ENCODE peak calls at places on chromosome 5, in seven cellular contexts. D is natural killer cell treated with Interleukin-12 subunit alpha and Interleukin-12 subunit beta and Interleukin-15 and Interleukin-18, amount 100 ng/mL, for 72 hours; P is progenitor cell of endocrine pancreas; M is right cardiac atrium; G is posterior cingulate gyrus; R is activated CD4-positive, alpha-beta T cell treated with anti-CD3 and anti-CD28 coated beads, Interleukin-2, amount 50 U/mL, for 1 hour; X is cardiac muscle cell. J is an unnamed sample.

GRCh38 chr5:88262116-88262515 is 6.5 kb downstream of the TMEM161B start:
- DNase-seq in D (no peak), P (no peak), M (no peak), G (no peak), R (no peak), X (no peak), J (no peak)

GRCh38 chr5:124263680-124264491 is 482.6 kb downstream of the ZNF608 start:
- DNase-seq in D (no peak), P (no peak), M (no peak), G (peak), R (no peak), X (peak), J (no peak)

GRCh38 chr5:1827410-1828397 is 26.5 kb downstream of the NDUFS6 start:
- DNase-seq in D (peak), P (no peak), M (no peak), G (no peak), R (peak), X (no peak), J (no peak)

GRCh38 chr5:181261320-181262085 is 560 bp upstream of the TRIM52 start:
- DNase-seq in D (peak), P (peak), M (peak), G (peak), R (peak), X (peak), J (peak)

GRCh38 chr5:144566747-144567415 is 396.2 kb downstream of the KCTD16 start:
- DNase-seq in D (no peak), P (no peak), M (no peak), G (no peak), R (no peak), X (no peak), J (no peak)

GRCh38 chr5:139660105-139660915 is 12.2 kb downstream of the CXXC5 start:
- DNase-seq in D (no peak), P (no peak), M (peak), G (peak), R (no peak), X (no peak), J (peak)

GRCh38 chr5:154757647-154758406 is 2.6 kb downstream of the LARP1 start:
- DNase-seq in D (no peak), P (no peak), M (no peak), G (no peak), R (peak), X (no peak), J (no peak)

GRCh38 chr5:6158974-6159863 is 219.1 kb downstream of the MED10 start:
- DNase-seq in D (no peak), P (no peak), M (no peak), G (peak), R (no peak), X (no peak), J (no peak)

GRCh38 chr5:98721231-98721928 is 52.1 kb upstream of the RGMB start:
- DNase-seq in D (no peak), P (no peak), M (no peak), G (no peak), R (no peak), X (no peak), J (no peak)

GRCh38 chr5:179343021-179343781 is 2.1 kb downstream of the ADAMTS2 start:
- DNase-seq in D (no peak), P (no peak), M (peak), G (no peak), R (no peak), X (no peak), J (no peak)

GRCh38 chr5:121285861-121286527 is 565.7 kb upstream of the FTMT start:
- DNase-seq in D (no peak), P (no peak), M (no peak), G (no peak), R (no peak), X (no peak), J (no peak)

J was measured in heart left ventricle.